ENCODE peak calls at places on chromosome 13, in seven cellular contexts. R is brain microvascular endothelial cell, S is coronary artery, E is tibial nerve, I is lower leg skin, T is H1, K is RWPE2. J is an unnamed sample.

GRCh38 chr13:21476893-21477472 is 17.9 kb upstream of the ZDHHC20 start:
- DNase-seq in R (peak; percentile 69), S (peak; percentile 87), E (peak; percentile 44), I (peak; percentile 96), T (peak; percentile 96), K (peak; percentile 62), J (peak; percentile 79)

GRCh38 chr13:106242554-106242953 is 292.9 kb downstream of the EFNB2 start:
- DNase-seq in R (no peak), S (no peak), E (no peak), I (no peak), T (no peak), K (no peak), J (no peak)

GRCh38 chr13:98142427-98143156 is at the start of gene FARP1:
- DNase-seq in R (no peak), S (peak; percentile 82), E (peak; percentile 58), I (peak; percentile 93), T (peak; percentile 87), K (peak; percentile 72), J (peak; percentile 66)

GRCh38 chr13:44912617-44913016 is 76.7 kb downstream of the NUFIP1 start:
- DNase-seq in R (no peak), S (no peak), E (no peak), I (no peak), T (no peak), K (no peak), J (no peak)

GRCh38 chr13:99371956-99372355 is 64.8 kb upstream of the GPR183 start:
- DNase-seq in R (no peak), S (peak; percentile 62), E (no peak), I (peak; percentile 84), T (no peak), K (no peak), J (no peak)

GRCh38 chr13:20945952-20946383 is 43.4 kb upstream of the XPO4 start:
- DNase-seq in R (no peak), S (no peak), E (no peak), I (no peak), T (peak; percentile 56), K (no peak), J (no peak)

GRCh38 chr13:88979465-88980180 is 1308.5 kb downstream of the SLITRK5 start:
- DNase-seq in R (no peak), S (no peak), E (no peak), I (no peak), T (no peak), K (no peak), J (no peak)

GRCh38 chr13:42899266-42899665 is 92.8 kb downstream of the EPSTI1 start:
- DNase-seq in R (no peak), S (no peak), E (no peak), I (no peak), T (no peak), K (no peak), J (no peak)

GRCh38 chr13:98298599-98298998 is 121.5 kb upstream of the RNF113B start:
- DNase-seq in R (no peak), S (no peak), E (no peak), I (no peak), T (no peak), K (no peak), J (no peak)

GRCh38 chr13:43572601-43573360 is 214.0 kb downstream of the ENOX1 start:
- DNase-seq in R (peak; percentile 21), S (no peak), E (no peak), I (no peak), T (no peak), K (no peak), J (peak; percentile 57)

GRCh38 chr13:34162545-34162936 is 344.6 kb downstream of the RFC3 start:
- DNase-seq in R (no peak), S (no peak), E (no peak), I (no peak), T (no peak), K (no peak), J (peak; percentile 80)

GRCh38 chr13:45367358-45367757 is 26.4 kb upstream of the TPT1 start:
- DNase-seq in R (peak; percentile 91), S (no peak), E (no peak), I (peak; percentile 91), T (no peak), K (peak; percentile 98), J (peak; percentile 89)

GRCh38 chr13:73657821-73658540 is 476.2 kb downstream of the KLF12 start:
- DNase-seq in R (no peak), S (no peak), E (no peak), I (no peak), T (no peak), K (no peak), J (peak; percentile 27)

GRCh38 chr13:49935171-49936084 is 712 bp downstream of the SPRYD7 start:
- DNase-seq in R (peak; percentile 72), S (no peak), E (no peak), I (no peak), T (no peak), K (peak; percentile 66), J (peak; percentile 63)

GRCh38 chr13:27917121-27917947 is 2.5 kb upstream of the PDX1 start:
- DNase-seq in R (no peak), S (no peak), E (no peak), I (no peak), T (peak; percentile 57), K (no peak), J (no peak)

GRCh38 chr13:75136151-75136550 is 345.8 kb downstream of the TBC1D4 start:
- DNase-seq in R (no peak), S (no peak), E (no peak), I (no peak), T (no peak), K (no peak), J (no peak)

GRCh38 chr13:107807306-107808073 is 407.8 kb downstream of the LIG4 start:
- DNase-seq in R (no peak), S (no peak), E (no peak), I (no peak), T (no peak), K (no peak), J (no peak)

GRCh38 chr13:106619688-106620555 is 52.0 kb upstream of the ARGLU1 start:
- DNase-seq in R (peak; percentile 46), S (no peak), E (no peak), I (peak; percentile 62), T (no peak), K (no peak), J (peak; percentile 70)

GRCh38 chr13:72634859-72635258 is 92.6 kb downstream of the MZT1 start:
- DNase-seq in R (no peak), S (no peak), E (no peak), I (no peak), T (no peak), K (no peak), J (no peak)

GRCh38 chr13:49453465-49453864 is 9.4 kb downstream of the SETDB2 start:
- DNase-seq in R (no peak), S (no peak), E (no peak), I (no peak), T (no peak), K (no peak), J (no peak)

GRCh38 chr13:87274209-87274819 is 396.9 kb upstream of the SLITRK5 start:
- DNase-seq in R (no peak), S (no peak), E (no peak), I (no peak), T (peak; percentile 72), K (no peak), J (peak; percentile 70)

GRCh38 chr13:110869231-110869804 is 45.6 kb downstream of the ANKRD10 start:
- DNase-seq in R (no peak), S (no peak), E (no peak), I (no peak), T (no peak), K (no peak), J (no peak)
- H3K4me3 ChIP-seq in R (peak overlapping the region; percentile 59), S (peak overlapping the region; percentile 59), E (peak overlapping the region; percentile 39), I (no peak overlapping the region), T (no peak overlapping the region), K (no peak overlapping the region), J (peak overlapping the region; percentile 32)

DNA sequence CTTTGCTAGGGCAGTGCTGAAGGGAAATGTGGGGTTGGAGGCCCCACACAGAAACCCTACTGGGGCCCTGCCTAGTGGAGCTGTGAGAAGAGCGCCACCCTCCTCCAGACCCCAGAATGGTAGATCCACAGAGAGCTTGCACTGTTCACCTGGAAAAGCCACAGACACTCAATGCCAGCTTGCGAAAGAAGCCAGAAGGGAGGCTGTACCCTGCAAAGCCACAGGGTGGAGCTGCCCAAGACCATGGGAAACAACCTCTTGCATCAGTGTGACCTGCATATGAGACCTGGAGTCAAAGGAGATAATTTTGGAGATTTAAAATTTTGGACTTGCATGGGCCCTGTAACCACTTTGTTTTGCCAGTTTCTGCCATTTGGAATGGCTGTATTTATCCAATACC is 615.4 kb upstream of the MIR17HG start:
- DNase-seq in R (no peak), S (no peak), E (no peak), I (no peak), T (peak; percentile 58), K (no peak), J (no peak)
- TF ChIP-seq CTCF in R (peak; percentile 14), S (no peak), E (no peak), I (no peak), T (peak; percentile 35), K (no peak), J (peak; percentile 9)

GRCh38 chr13:40186636-40187323 is 479.7 kb downstream of the FOXO1 start:
- DNase-seq in R (no peak), S (no peak), E (no peak), I (no peak), T (no peak), K (no peak), J (no peak)

GRCh38 chr13:40189426-40189825 is 477.0 kb downstream of the FOXO1 start:
- DNase-seq in R (no peak), S (no peak), E (no peak), I (no peak), T (no peak), K (no peak), J (no peak)

GRCh38 chr13:40187324-40187795 is 479.1 kb downstream of the FOXO1 start:
- DNase-seq in R (no peak), S (no peak), E (no peak), I (no peak), T (no peak), K (no peak), J (no peak)

GRCh38 chr13:40186041-40186440 is 480.4 kb downstream of the FOXO1 start:
- DNase-seq in R (no peak), S (no peak), E (no peak), I (no peak), T (no peak), K (no peak), J (no peak)

DNA sequence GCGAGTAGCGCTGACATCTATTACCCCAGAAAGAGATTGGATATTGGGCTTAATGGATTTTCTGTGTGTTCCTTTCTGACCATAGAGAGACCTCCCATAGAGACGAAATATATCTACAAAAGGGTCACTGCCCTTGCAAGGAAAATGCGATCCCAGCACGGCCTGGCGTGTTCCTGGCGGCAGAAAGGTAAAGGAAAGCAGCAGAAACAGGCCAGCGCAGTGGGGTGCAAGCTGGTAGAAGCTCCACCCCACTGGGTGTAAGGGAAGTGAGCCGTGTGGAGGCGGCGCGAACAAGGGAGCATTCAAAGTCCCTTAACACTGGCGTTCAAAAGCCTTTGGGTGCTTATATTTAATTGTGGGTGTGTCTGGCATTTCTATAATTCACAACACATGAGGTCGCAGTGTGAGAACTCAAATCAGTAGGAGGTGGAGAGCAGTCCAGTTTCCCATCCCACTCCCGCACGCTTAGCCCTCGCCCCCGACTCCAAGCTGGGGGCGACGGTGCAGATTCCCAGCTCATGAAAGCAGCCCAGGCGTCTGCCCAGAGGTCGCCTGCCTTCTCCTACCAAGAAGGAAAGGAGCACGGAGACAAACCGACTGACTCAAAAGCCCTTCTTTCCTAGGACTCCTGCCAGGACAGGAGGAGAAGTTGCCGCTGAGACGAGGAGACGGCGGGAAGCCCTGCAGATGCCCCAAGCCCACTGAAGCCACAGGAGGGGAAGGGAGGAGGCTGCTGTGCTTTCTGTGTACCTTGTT is 478.4 kb downstream of the FOXO1 start:
- DNase-seq in R (no peak), S (no peak), E (no peak), I (no peak), T (no peak), K (no peak), J (peak; percentile 39)
- H3K4me3 ChIP-seq in R (peak overlapping the region; percentile 15), S (no peak overlapping the region), E (peak overlapping the region; percentile 13), I (no peak overlapping the region), T (no peak overlapping the region), K (no peak overlapping the region), J (no peak overlapping the region)

GRCh38 chr13:111410232-111411021 is 90.0 kb downstream of the TEX29 start:
- DNase-seq in R (no peak), S (no peak), E (no peak), I (no peak), T (no peak), K (no peak), J (no peak)
- TF ChIP-seq CTCF in R (no peak), S (no peak), E (no peak), I (no peak), T (no peak), K (no peak), J (no peak)

J was measured in astrocyte of the spinal cord.